ENCODE peak calls at places on chromosomes 3 and 15, in ten cellular contexts. Z is dorsolateral prefrontal cortex; D is activated naive CD8-positive, alpha-beta T cell treated with anti-CD3 and anti-CD28 coated beads, Interleukin-2, amount 50 U/mL, for 16 hours; M is anterior cingulate cortex; W is substantia nigra; X is uterus; O is SK-N-DZ; G is T-helper 1 cell; L is mucosa of descending colon; I is globus pallidus. F is an unnamed sample.

GRCh38 chr3:11717768-11718581 is 74.3 kb upstream of the VGLL4 start:
- DNase-seq in O (no peak), W (no peak), X (no peak), I (peak; percentile 5), G (no peak), M (no peak), L (peak; percentile 22), Z (no peak), D (no peak), F (peak; percentile 13)

GRCh38 chr3:105157016-105157765 is 209.5 kb upstream of the ALCAM start:
- DNase-seq in X (no peak), I (no peak), Z (no peak), W (no peak), M (no peak), G (no peak), L (no peak), O (no peak), D (no peak), F (no peak)

GRCh38 chr3:67109651-67110204 is 111.6 kb downstream of the KBTBD8 start:
- DNase-seq in I (peak; percentile 10), Z (peak; percentile 51), G (no peak), M (peak; percentile 26), L (peak; percentile 30), X (no peak), W (no peak), D (no peak), O (peak; percentile 29), F (peak; percentile 47)

GRCh38 chr3:134197681-134198261 is 52.9 kb downstream of the RYK start:
- DNase-seq in Z (no peak), W (no peak), G (no peak), D (no peak), X (no peak), I (peak; percentile 51), M (no peak), O (peak; percentile 37), L (peak; percentile 10), F (peak; percentile 56)

GRCh38 chr3:119181765-119182164 is 8.4 kb downstream of the UPK1B start:
- DNase-seq in Z (no peak), D (no peak), W (no peak), L (no peak), I (no peak), M (no peak), G (no peak), X (no peak), O (no peak), F (no peak)

GRCh38 chr15:84714816-84715215 is 1.1 kb downstream of the SEC11A start:
- DNase-seq in X (no peak), D (no peak), L (no peak), G (no peak), M (no peak), Z (no peak), I (no peak), W (no peak), O (no peak), F (peak; percentile 20)

GRCh38 chr3:177209509-177209908 is 12.2 kb upstream of the TBL1XR1 start:
- DNase-seq in Z (no peak), I (no peak), G (no peak), M (no peak), W (no peak), D (no peak), O (no peak), X (no peak), L (no peak), F (no peak)

GRCh38 chr3:179100652-179101051 is 29.0 kb upstream of the ZMAT3 start:
- DNase-seq in Z (no peak), D (no peak), O (no peak), M (no peak), X (no peak), G (no peak), W (no peak), I (no peak), L (no peak), F (no peak)

GRCh38 chr3:142124243-142124642 is 25.1 kb downstream of the TFDP2 start:
- DNase-seq in X (no peak), D (no peak), I (no peak), L (no peak), O (no peak), G (no peak), W (no peak), M (no peak), Z (no peak), F (no peak)

GRCh38 chr3:51937611-51938450 is 3.9 kb downstream of the RRP9 start:
- DNase-seq in O (no peak), G (no peak), X (no peak), L (no peak), Z (no peak), W (no peak), D (no peak), M (no peak), I (no peak), F (no peak)

GRCh38 chr15:65110676-65111292 is 4.2 kb downstream of the UBAP1L start:
- DNase-seq in G (no peak), Z (no peak), O (no peak), I (no peak), M (no peak), D (no peak), L (no peak), W (no peak), X (no peak), F (no peak)

GRCh38 chr3:49311283-49311682 is 28.6 kb downstream of the USP4 start:
- DNase-seq in O (no peak), D (no peak), L (no peak), M (no peak), W (no peak), Z (no peak), X (no peak), G (no peak), I (no peak), F (no peak)

GRCh38 chr3:190427108-190427507 is 22.6 kb downstream of the TMEM207 start:
- DNase-seq in O (no peak), X (no peak), D (no peak), G (no peak), L (no peak), W (no peak), I (no peak), M (no peak), Z (no peak), F (no peak)